ENCODE peak calls at places on chromosomes 13 and 19, in ten cellular contexts. V, Q, G, E, W, S, D, O, I and A are unnamed samples.

GRCh38 chr19:19490247-19490968 is 24.9 kb downstream of the TSSK6 start:
- DNase-seq in V (peak; percentile 69), Q (peak; percentile 82), G (peak; percentile 89), E (peak; percentile 91), W (peak; percentile 88), S (peak; percentile 75), D (peak; percentile 85), O (peak; percentile 86), I (peak; percentile 90), A (peak; percentile 44)

GRCh38 chr13:106523566-106523965 is 11.9 kb downstream of the EFNB2 start:
- DNase-seq in V (no peak), Q (no peak), G (no peak), E (no peak), W (no peak), S (no peak), D (no peak), O (peak; percentile 65), I (peak; percentile 30), A (no peak)

GRCh38 chr13:58461217-58461616 is 829.7 kb downstream of the PCDH17 start:
- DNase-seq in V (no peak), Q (no peak), G (no peak), E (no peak), W (no peak), S (no peak), D (no peak), O (no peak), I (no peak), A (no peak)

GRCh38 chr13:48562296-48563066 is 29.6 kb upstream of the RCBTB2 start:
- DNase-seq in V (no peak), Q (no peak), G (no peak), E (no peak), W (no peak), S (no peak), D (no peak), O (no peak), I (no peak), A (no peak)

GRCh38 chr19:51083783-51084182 is 1.1 kb upstream of the KLK14 start:
- DNase-seq in V (no peak), Q (no peak), G (no peak), E (no peak), W (peak; percentile 23), S (no peak), D (no peak), O (no peak), I (no peak), A (no peak)

GRCh38 chr19:7083076-7083956 is 13.8 kb downstream of the ZNF557 start:
- DNase-seq in V (no peak), Q (no peak), G (peak; percentile 59), E (no peak), W (no peak), S (no peak), D (no peak), O (peak; percentile 56), I (peak; percentile 35), A (no peak)

GRCh38 chr19:3682741-3683404 is 17.4 kb downstream of the PIP5K1C start:
- DNase-seq in V (no peak), Q (no peak), G (no peak), E (no peak), W (no peak), S (no peak), D (no peak), O (peak; percentile 78), I (peak; percentile 55), A (no peak)

GRCh38 chr19:33686246-33686645 is 64.5 kb downstream of the CHST8 start:
- DNase-seq in V (no peak), Q (no peak), G (no peak), E (no peak), W (peak; percentile 29), S (no peak), D (no peak), O (no peak), I (no peak), A (no peak)

GRCh38 chr13:19959141-19959830 is 759 bp downstream of the ZMYM2 start:
- DNase-seq in V (peak; percentile 57), Q (peak; percentile 64), G (peak; percentile 61), E (peak; percentile 34), W (peak; percentile 76), S (peak; percentile 27), D (peak; percentile 65), O (peak; percentile 29), I (peak; percentile 38), A (no peak)

GRCh38 chr13:19960673-19961015 is 2.1 kb downstream of the ZMYM2 start:
- DNase-seq in V (no peak), Q (no peak), G (no peak), E (no peak), W (no peak), S (no peak), D (no peak), O (no peak), I (no peak), A (no peak)

GRCh38 chr13:19959831-19960672 is 1.5 kb downstream of the ZMYM2 start:
- DNase-seq in V (peak; percentile 76), Q (peak; percentile 84), G (peak; percentile 94), E (peak; percentile 77), W (peak; percentile 92), S (peak; percentile 90), D (peak; percentile 93), O (peak; percentile 89), I (peak; percentile 87), A (peak; percentile 75)

GRCh38 chr13:19957320-19958118 is 1.0 kb upstream of the ZMYM2 start:
- DNase-seq in V (peak; percentile 66), Q (peak; percentile 81), G (peak; percentile 91), E (peak; percentile 93), W (peak; percentile 85), S (no peak), D (peak; percentile 49), O (peak; percentile 88), I (peak; percentile 64), A (no peak)

DNA sequence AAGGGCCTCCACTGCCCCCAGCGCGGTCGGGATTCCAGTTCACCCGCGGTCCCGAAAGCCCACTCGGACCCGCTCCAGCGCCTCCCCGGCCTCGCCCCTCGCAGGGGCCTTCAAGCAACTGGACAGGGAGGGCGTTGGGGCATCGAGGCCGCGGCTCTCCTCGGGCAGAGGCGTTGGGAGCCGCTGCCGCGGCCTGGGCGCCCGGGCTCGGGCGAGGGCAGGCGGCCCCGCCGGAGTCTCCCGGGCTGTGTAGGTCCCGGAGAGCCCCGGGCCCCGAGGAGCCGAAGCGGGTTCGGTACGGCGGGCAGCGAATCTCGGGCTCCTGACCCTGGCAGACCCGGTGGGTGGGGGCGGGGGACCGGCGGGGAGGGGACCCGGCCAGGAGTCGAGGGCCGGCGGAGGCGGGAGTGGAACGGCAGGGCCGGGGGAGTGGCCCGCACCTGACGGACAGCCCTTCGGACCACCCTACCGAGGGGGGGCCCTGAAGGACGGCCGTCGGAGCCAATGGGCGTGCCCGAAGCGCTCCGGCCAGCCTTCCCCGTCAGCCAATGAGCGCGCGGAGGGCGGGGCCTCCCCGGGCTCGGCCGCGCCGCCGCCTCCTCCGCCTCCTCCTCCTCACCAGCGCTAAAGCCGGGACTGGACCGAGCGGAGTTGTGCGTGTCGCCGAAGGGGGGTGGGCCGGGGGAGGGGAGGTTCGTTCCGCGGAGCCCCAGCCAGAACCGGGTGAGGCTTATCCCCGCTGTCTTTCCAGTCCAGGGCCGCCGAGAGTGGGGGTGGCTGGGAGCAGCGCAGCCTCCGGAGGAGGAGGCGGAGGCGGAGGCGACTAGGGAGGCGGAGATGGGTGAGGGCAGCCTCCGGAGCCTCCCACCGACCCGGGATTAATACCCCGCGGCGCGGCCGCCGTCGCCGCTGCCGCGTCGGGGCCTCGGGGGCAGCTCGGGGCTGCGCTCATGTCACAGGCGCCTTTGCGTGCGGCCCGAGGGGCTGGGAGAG is at the start of gene ZMYM2:
- DNase-seq in V (peak; percentile 99), Q (peak; percentile 98), G (peak; percentile 96), E (peak; percentile 94), W (peak; percentile 99), S (peak; percentile 86), D (peak; percentile 98), O (peak; percentile 94), I (peak; percentile 96), A (peak; percentile 88)
- TF ChIP-seq CTCF in V (no peak), Q (no peak), G (no peak), E (no peak), W (no peak), S (no peak), D (no peak), O (no peak), I (no peak), A (no peak)

DNA sequence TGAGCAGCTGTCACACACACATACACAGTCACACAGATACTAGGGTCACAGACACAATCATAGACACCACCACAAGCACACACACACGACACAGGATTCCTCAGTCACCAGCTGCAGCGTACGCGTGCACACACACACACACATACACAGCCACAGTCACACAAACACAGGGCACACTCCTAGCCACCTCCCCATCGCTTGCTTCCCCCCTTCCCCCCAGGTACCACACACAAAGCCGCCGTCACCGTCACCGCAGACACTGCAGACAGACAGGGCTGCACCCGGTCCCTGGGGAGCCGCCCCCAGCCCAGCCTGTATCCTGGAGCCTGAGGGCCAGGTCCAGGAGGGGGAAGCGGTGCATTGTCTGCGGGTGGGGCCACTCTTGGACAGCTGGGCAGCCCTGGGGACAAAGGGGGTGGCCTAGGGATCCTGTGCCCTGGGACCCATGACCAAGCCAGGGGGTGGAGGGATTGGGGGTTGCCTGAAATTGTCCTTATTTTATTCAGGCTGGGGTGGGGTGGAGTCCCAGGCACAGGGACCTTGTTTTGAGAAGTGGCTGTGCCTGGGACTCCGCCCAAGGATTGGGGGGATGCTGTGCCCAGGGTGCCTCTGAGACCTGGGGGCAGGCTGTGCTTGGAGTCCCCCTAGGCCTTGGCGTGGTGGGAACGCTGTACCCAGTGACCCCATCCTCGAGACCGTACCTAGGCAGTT is 957 bp downstream of the NUMBL start:
- DNase-seq in V (peak; percentile 46), Q (no peak), G (peak; percentile 47), E (no peak), W (peak; percentile 75), S (no peak), D (no peak), O (peak; percentile 25), I (peak; percentile 15), A (no peak)
- H3K4me3 ChIP-seq in V (peak overlapping the region; percentile 79), Q (peak overlapping the region; percentile 34), G (peak overlapping the region; percentile 78), E (peak overlapping the region; percentile 58), W (peak overlapping the region; percentile 86), S (no peak overlapping the region), D (peak overlapping the region; percentile 78), O (peak overlapping the region; percentile 73), I (peak overlapping the region; percentile 100), A (peak overlapping the region; percentile 80)

DNA sequence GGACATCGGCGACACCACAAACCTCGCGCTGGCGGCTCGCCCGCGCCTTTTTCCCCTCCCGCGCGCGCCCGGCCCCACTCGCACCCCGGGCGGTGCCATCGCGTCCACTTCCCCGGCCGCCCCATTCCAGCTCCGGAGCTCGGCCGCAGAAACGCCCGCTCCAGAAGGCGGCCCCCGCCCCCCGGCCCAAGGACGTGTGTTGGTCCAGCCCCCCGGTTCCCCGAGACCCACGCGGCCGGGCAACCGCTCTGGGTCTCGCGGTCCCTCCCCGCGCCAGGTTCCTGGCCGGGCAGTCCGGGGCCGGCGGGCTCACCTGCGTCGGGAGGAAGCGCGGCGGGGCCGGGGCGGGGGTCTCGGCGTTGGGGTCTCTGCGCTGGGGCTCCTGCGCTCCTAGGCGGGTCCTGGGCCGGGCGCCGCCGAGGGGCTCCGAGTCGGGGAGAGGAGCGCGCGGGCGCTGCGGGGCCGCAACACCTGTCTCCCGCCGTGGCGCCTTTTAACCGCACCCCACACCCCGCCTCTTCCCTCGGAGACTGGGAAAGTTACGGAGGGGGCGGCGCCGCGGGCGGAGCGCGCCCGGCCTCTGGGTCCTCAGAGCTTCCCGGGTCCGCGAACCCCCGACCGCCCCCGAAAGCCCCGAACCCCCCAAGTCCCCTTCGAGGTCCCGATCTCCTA is at the start of gene GJB2:
- DNase-seq in V (no peak), Q (no peak), G (peak; percentile 43), E (no peak), W (no peak), S (no peak), D (peak; percentile 46), O (peak; percentile 18), I (no peak), A (no peak)
- TF ChIP-seq CTCF in V (no peak), Q (no peak), G (no peak), E (no peak), W (no peak), S (no peak), D (no peak), O (no peak), I (no peak), A (no peak)

GRCh38 chr13:40589285-40590109 is 76.9 kb downstream of the FOXO1 start:
- DNase-seq in V (no peak), Q (no peak), G (no peak), E (peak; percentile 37), W (no peak), S (peak; percentile 56), D (peak; percentile 20), O (peak; percentile 83), I (peak; percentile 52), A (no peak)
- H3K4me3 ChIP-seq in V (peak overlapping the region; percentile 15), Q (no peak overlapping the region), G (no peak overlapping the region), E (no peak overlapping the region), W (no peak overlapping the region), S (no peak overlapping the region), D (no peak overlapping the region), O (no peak overlapping the region), I (no peak overlapping the region), A (no peak overlapping the region)